ENCODE peak calls at places on chromosomes 16 and 17, in seven cellular contexts. One of them, this sample, is unnamed.

GRCh38 chr17:40348136-40348504 is 16.4 kb downstream of the GJD3 start:
- DNase-seq in GM12878: no peak
- DNase-seq in HepG2: no peak
- DNase-seq in HCT116: no peak
- DNase-seq in K562: no peak
- DNase-seq in H1: no peak
- DNase-seq in SK-N-SH: no peak
- DNase-seq in this sample: no peak

GRCh38 chr16:88634141-88634993 is 4.0 kb upstream of the IL17C start:
- DNase-seq in GM12878: peak
- DNase-seq in HepG2: no peak
- DNase-seq in HCT116: no peak
- DNase-seq in K562: peak
- DNase-seq in H1: peak
- DNase-seq in SK-N-SH: no peak
- DNase-seq in this sample: no peak

GRCh38 chr17:56881685-56882295 is 32.1 kb downstream of the TRIM25 start:
- DNase-seq in GM12878: no peak
- DNase-seq in HepG2: no peak
- DNase-seq in HCT116: no peak
- DNase-seq in K562: no peak
- DNase-seq in H1: peak
- DNase-seq in SK-N-SH: no peak
- DNase-seq in this sample: no peak

GRCh38 chr17:63816123-63816522 is 11.1 kb upstream of the PSMC5 start:
- DNase-seq in GM12878: no peak
- DNase-seq in HepG2: no peak
- DNase-seq in HCT116: no peak
- DNase-seq in K562: no peak
- DNase-seq in H1: no peak
- DNase-seq in SK-N-SH: no peak
- DNase-seq in this sample: no peak

GRCh38 chr16:27334192-27334764 is 20.5 kb downstream of the IL4R start:
- DNase-seq in GM12878: no peak
- DNase-seq in HepG2: no peak
- DNase-seq in HCT116: no peak
- DNase-seq in K562: no peak
- DNase-seq in H1: no peak
- DNase-seq in SK-N-SH: no peak
- DNase-seq in this sample: no peak

GRCh38 chr17:29197516-29198272 is 17.5 kb upstream of the MYO18A start:
- DNase-seq in GM12878: no peak
- DNase-seq in HepG2: no peak
- DNase-seq in HCT116: no peak
- DNase-seq in K562: no peak
- DNase-seq in H1: no peak
- DNase-seq in SK-N-SH: no peak
- DNase-seq in this sample: no peak

GRCh38 chr17:49369760-49370159 is 7.7 kb upstream of the ZNF652 start:
- DNase-seq in GM12878: no peak
- DNase-seq in HepG2: no peak
- DNase-seq in HCT116: no peak
- DNase-seq in K562: no peak
- DNase-seq in H1: no peak
- DNase-seq in SK-N-SH: no peak
- DNase-seq in this sample: no peak

GRCh38 chr16:58494981-58495860 is 4.7 kb upstream of the NDRG4 start:
- DNase-seq in GM12878: peak
- DNase-seq in HepG2: peak
- DNase-seq in HCT116: peak
- DNase-seq in K562: peak
- DNase-seq in H1: peak
- DNase-seq in SK-N-SH: peak
- DNase-seq in this sample: peak

GRCh38 chr17:8375738-8376259 is 705 bp downstream of the KRABD2 start:
- DNase-seq in GM12878: no peak
- DNase-seq in HepG2: no peak
- DNase-seq in HCT116: no peak
- DNase-seq in K562: no peak
- DNase-seq in H1: no peak
- DNase-seq in SK-N-SH: no peak
- DNase-seq in this sample: peak

GRCh38 chr16:4561565-4561964 is 5.4 kb downstream of the C16orf96 start:
- DNase-seq in GM12878: no peak
- DNase-seq in HepG2: no peak
- DNase-seq in HCT116: no peak
- DNase-seq in K562: no peak
- DNase-seq in H1: no peak
- DNase-seq in SK-N-SH: no peak
- DNase-seq in this sample: no peak

GRCh38 chr17:81518785-81519283 is 6.2 kb upstream of the ACTG1 start:
- DNase-seq in GM12878: no peak
- DNase-seq in HepG2: no peak
- DNase-seq in HCT116: no peak
- DNase-seq in K562: peak
- DNase-seq in H1: no peak
- DNase-seq in SK-N-SH: no peak
- DNase-seq in this sample: peak

GRCh38 chr17:45345554-45346254 is 28.9 kb upstream of the MAP3K14 start:
- DNase-seq in GM12878: no peak
- DNase-seq in HepG2: no peak
- DNase-seq in HCT116: no peak
- DNase-seq in K562: peak
- DNase-seq in H1: no peak
- DNase-seq in SK-N-SH: no peak
- DNase-seq in this sample: no peak

GRCh38 chr17:69327060-69327831 is at the start of gene ABCA5:
- DNase-seq in GM12878: peak
- DNase-seq in HepG2: peak
- DNase-seq in HCT116: peak
- DNase-seq in K562: peak
- DNase-seq in H1: peak
- DNase-seq in SK-N-SH: peak
- DNase-seq in this sample: peak

GRCh38 chr17:72301887-72302286 is 181.1 kb downstream of the SOX9 start:
- DNase-seq in GM12878: no peak
- DNase-seq in HepG2: no peak
- DNase-seq in HCT116: no peak
- DNase-seq in K562: no peak
- DNase-seq in H1: no peak
- DNase-seq in SK-N-SH: no peak
- DNase-seq in this sample: no peak

GRCh38 chr16:81521141-81521626 is 76.6 kb downstream of the CMIP start:
- DNase-seq in GM12878: no peak
- DNase-seq in HepG2: no peak
- DNase-seq in HCT116: no peak
- DNase-seq in K562: peak
- DNase-seq in H1: no peak
- DNase-seq in SK-N-SH: peak
- DNase-seq in this sample: no peak

GRCh38 chr17:34613064-34614019 is 34.0 kb downstream of the TMEM132E start:
- DNase-seq in GM12878: no peak
- DNase-seq in HepG2: no peak
- DNase-seq in HCT116: no peak
- DNase-seq in K562: peak
- DNase-seq in H1: peak
- DNase-seq in SK-N-SH: peak
- DNase-seq in this sample: no peak

GRCh38 chr16:54946909-54947308 is 16.2 kb downstream of the IRX5 start:
- DNase-seq in GM12878: no peak
- DNase-seq in HepG2: no peak
- DNase-seq in HCT116: no peak
- DNase-seq in K562: no peak
- DNase-seq in H1: no peak
- DNase-seq in SK-N-SH: no peak
- DNase-seq in this sample: no peak

GRCh38 chr17:72594248-72594647 is 473.4 kb downstream of the SOX9 start:
- DNase-seq in GM12878: no peak
- DNase-seq in HepG2: no peak
- DNase-seq in HCT116: no peak
- DNase-seq in K562: no peak
- DNase-seq in H1: no peak
- DNase-seq in SK-N-SH: no peak
- DNase-seq in this sample: no peak

DNA sequence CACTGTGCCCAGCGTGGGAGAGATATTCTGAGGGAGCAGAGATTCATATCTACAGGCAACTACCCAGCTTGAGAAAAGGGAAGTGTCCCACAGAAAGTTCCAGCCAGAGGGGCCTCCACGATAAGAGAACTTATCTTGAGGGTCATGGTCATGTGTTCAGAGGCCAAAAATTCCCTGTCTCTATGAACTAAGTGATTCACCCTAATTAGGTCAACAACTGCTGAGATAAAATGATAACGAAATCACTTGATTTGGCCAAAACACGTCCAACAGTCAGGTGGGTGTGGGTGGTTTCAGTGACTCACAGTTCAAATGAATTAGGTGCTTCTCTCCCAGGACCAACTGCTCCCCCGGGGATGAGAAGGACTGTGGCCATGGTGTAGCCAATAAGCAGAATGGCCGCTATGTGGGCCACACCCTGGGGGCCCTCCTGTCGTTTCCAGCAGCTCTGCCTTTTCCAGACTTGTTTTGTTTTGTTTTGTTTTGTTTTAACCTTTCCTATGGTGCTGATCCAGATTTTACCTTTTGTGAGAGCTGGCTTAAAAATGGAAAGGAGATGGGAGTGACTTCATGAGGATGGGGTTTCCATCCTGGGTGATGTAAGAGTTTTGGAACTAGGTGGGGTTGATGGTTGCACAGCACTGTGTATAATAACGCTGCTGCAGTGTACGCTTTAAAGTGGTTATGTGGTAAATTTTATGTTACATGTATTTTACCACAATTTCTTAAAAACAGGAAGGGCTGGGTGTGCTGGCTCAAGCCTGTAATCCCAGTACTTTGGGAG is 8.7 kb downstream of the DNAI2 start:
- DNase-seq in GM12878: peak
- DNase-seq in HepG2: peak
- DNase-seq in HCT116: no peak
- DNase-seq in K562: peak
- DNase-seq in H1: no peak
- DNase-seq in SK-N-SH: no peak
- DNase-seq in this sample: no peak
- TF ChIP-seq JUND in GM12878: no peak
- TF ChIP-seq JUND in HepG2: no peak
- TF ChIP-seq JUND in HCT116: peak
- TF ChIP-seq JUND in K562: peak
- TF ChIP-seq JUND in H1: no peak
- TF ChIP-seq JUND in SK-N-SH: no peak
- TF ChIP-seq JUND in this sample: no peak

DNA sequence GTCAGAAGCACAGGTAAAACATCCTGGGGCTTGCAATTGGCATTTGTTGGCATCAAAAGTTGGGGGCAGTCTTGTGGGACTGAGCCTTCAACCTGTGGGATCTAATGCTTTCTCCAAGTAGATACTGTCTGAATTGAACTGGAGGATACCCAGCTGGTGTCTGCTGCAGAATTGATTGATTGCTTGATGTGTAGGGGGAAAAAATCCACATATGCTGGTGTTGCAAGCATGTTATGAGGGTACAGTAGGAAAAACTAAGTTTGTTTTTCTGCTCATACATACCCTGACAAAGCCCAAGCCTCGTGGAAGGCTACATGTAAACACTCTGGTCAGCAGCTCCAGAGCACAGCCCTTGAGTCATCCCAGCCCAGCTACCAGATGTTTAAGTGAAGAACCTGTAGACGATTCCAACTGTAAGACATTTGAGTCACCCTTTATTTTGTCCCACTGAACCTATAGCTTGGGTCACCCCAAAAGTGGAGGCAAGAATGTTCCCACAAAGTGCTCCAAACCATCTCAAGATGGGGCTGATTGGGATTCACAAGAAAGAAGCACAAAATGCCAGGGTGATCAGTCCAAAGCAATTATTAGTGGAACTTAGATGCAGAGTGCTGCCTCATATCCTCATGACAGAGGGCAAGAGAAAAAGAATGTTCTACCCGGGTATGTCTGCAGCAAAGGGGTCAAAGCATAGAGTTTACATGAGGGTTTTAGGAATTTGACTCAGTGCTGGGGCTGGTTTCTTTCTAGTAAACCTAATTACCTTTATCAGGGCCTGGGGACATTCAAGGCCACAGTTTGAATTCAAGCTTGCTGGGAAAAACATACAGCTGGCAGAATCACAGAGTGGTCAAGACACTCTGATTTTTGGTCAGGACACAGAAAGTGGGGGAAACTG is 9.6 kb upstream of the APPBP2 start:
- DNase-seq in GM12878: no peak
- DNase-seq in HepG2: no peak
- DNase-seq in HCT116: no peak
- DNase-seq in K562: no peak
- DNase-seq in H1: no peak
- DNase-seq in SK-N-SH: peak
- DNase-seq in this sample: no peak
- TF ChIP-seq JUND in GM12878: no peak
- TF ChIP-seq JUND in HepG2: no peak
- TF ChIP-seq JUND in HCT116: no peak
- TF ChIP-seq JUND in K562: no peak
- TF ChIP-seq JUND in H1: no peak
- TF ChIP-seq JUND in SK-N-SH: no peak
- TF ChIP-seq JUND in this sample: no peak

GRCh38 chr16:19400709-19401108 is 17.0 kb upstream of the TMC5 start:
- DNase-seq in GM12878: no peak
- DNase-seq in HepG2: no peak
- DNase-seq in HCT116: no peak
- DNase-seq in K562: peak
- DNase-seq in H1: peak
- DNase-seq in SK-N-SH: no peak
- DNase-seq in this sample: no peak

GRCh38 chr16:19393226-19394074 is 24.2 kb upstream of the TMC5 start:
- DNase-seq in GM12878: no peak
- DNase-seq in HepG2: no peak
- DNase-seq in HCT116: peak
- DNase-seq in K562: peak
- DNase-seq in H1: no peak
- DNase-seq in SK-N-SH: no peak
- DNase-seq in this sample: no peak

GRCh38 chr16:19392352-19392751 is 25.3 kb upstream of the TMC5 start:
- DNase-seq in GM12878: no peak
- DNase-seq in HepG2: no peak
- DNase-seq in HCT116: no peak
- DNase-seq in K562: no peak
- DNase-seq in H1: no peak
- DNase-seq in SK-N-SH: no peak
- DNase-seq in this sample: no peak

GRCh38 chr16:19396555-19397011 is 21.1 kb upstream of the TMC5 start:
- DNase-seq in GM12878: no peak
- DNase-seq in HepG2: no peak
- DNase-seq in HCT116: no peak
- DNase-seq in K562: no peak
- DNase-seq in H1: no peak
- DNase-seq in SK-N-SH: no peak
- DNase-seq in this sample: peak
- TF ChIP-seq JUND in GM12878: no peak
- TF ChIP-seq JUND in HepG2: no peak
- TF ChIP-seq JUND in HCT116: no peak
- TF ChIP-seq JUND in K562: no peak
- TF ChIP-seq JUND in H1: no peak
- TF ChIP-seq JUND in SK-N-SH: no peak
- TF ChIP-seq JUND in this sample: no peak

DNA sequence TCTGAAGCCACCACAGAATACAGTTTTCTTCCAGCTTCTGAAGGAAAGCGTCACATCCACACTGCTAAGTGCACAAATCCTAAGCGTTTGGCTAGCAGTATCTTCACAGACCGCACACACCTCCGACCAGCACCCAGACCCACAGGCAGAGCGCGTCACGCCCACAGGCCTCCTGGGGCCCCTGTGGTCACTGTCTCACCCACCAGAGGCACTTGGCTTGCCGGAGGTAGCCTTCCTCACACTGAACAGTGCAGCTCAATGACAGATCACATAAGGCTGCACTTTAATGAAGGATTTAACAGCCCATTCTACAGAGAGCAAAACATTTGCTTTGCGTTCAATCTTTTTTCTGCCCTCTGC is 21.2 kb downstream of the SPHK1 start:
- DNase-seq in GM12878: no peak
- DNase-seq in HepG2: no peak
- DNase-seq in HCT116: no peak
- DNase-seq in K562: no peak
- DNase-seq in H1: no peak
- DNase-seq in SK-N-SH: no peak
- DNase-seq in this sample: no peak
- TF ChIP-seq JUND in GM12878: no peak
- TF ChIP-seq JUND in HepG2: no peak
- TF ChIP-seq JUND in HCT116: no peak
- TF ChIP-seq JUND in K562: no peak
- TF ChIP-seq JUND in H1: no peak
- TF ChIP-seq JUND in SK-N-SH: no peak
- TF ChIP-seq JUND in this sample: no peak

This sample was measured in T47D.